ENCODE peak calls at places on chromosomes 12 and 14, in four cellular contexts. One of them, this sample, is unnamed. For H3K36me3, the result is how much of the 10 kb centered on the place peaks cover.

GRCh38 chr12:117587646-117588287 is 226.3 kb upstream of the NOS1 start:
- DNase-seq in transverse colon: peak
- DNase-seq in HepG2: peak
- DNase-seq in ovary: peak
- DNase-seq in this sample: peak

GRCh38 chr12:101424620-101425019 is 17.0 kb upstream of the ARL1 start:
- DNase-seq in ovary: no peak
- DNase-seq in HepG2: no peak
- DNase-seq in transverse colon: no peak
- DNase-seq in this sample: no peak

GRCh38 chr14:99944241-99944651 is 121.0 kb upstream of the EVL start:
- DNase-seq in ovary: no peak
- DNase-seq in transverse colon: peak
- DNase-seq in HepG2: peak
- DNase-seq in this sample: no peak

GRCh38 chr14:91378945-91379932 is 38.4 kb downstream of the CCDC88C start:
- DNase-seq in HepG2: peak
- DNase-seq in transverse colon: peak
- DNase-seq in ovary: no peak
- DNase-seq in this sample: no peak

GRCh38 chr14:60532442-60532841 is 23.5 kb downstream of the SIX6 start:
- DNase-seq in HepG2: no peak
- DNase-seq in ovary: no peak
- DNase-seq in transverse colon: no peak
- DNase-seq in this sample: no peak

GRCh38 chr12:42698213-42698612 is 108.7 kb upstream of the PRICKLE1 start:
- DNase-seq in ovary: no peak
- DNase-seq in HepG2: no peak
- DNase-seq in transverse colon: no peak
- DNase-seq in this sample: no peak

GRCh38 chr14:24184104-24184970 is 4.3 kb downstream of the IPO4 start:
- DNase-seq in transverse colon: no peak
- DNase-seq in HepG2: no peak
- DNase-seq in ovary: no peak
- DNase-seq in this sample: no peak

GRCh38 chr14:61461808-61462275 is 140.5 kb downstream of the PRKCH start:
- DNase-seq in HepG2: peak
- DNase-seq in ovary: no peak
- DNase-seq in transverse colon: no peak
- DNase-seq in this sample: peak

GRCh38 chr12:56722832-56723231 is 2.3 kb downstream of the NACA start:
- DNase-seq in ovary: no peak
- DNase-seq in HepG2: no peak
- DNase-seq in transverse colon: no peak
- DNase-seq in this sample: no peak

GRCh38 chr12:85971800-85972199 is 97.7 kb downstream of the NTS start:
- DNase-seq in ovary: no peak
- DNase-seq in HepG2: no peak
- DNase-seq in transverse colon: no peak
- DNase-seq in this sample: no peak

GRCh38 chr12:76407710-76408109 is 59.5 kb upstream of the BBS10 start:
- DNase-seq in ovary: no peak
- DNase-seq in transverse colon: no peak
- DNase-seq in HepG2: no peak
- DNase-seq in this sample: no peak

GRCh38 chr12:76400136-76400535 is 51.9 kb upstream of the BBS10 start:
- DNase-seq in HepG2: no peak
- DNase-seq in ovary: no peak
- DNase-seq in transverse colon: no peak
- DNase-seq in this sample: no peak

GRCh38 chr12:76399040-76399439 is 50.8 kb upstream of the BBS10 start:
- DNase-seq in HepG2: no peak
- DNase-seq in ovary: no peak
- DNase-seq in transverse colon: no peak
- DNase-seq in this sample: no peak

GRCh38 chr12:76398106-76398505 is 49.9 kb upstream of the BBS10 start:
- DNase-seq in transverse colon: no peak
- DNase-seq in HepG2: no peak
- DNase-seq in ovary: no peak
- DNase-seq in this sample: no peak

GRCh38 chr12:76402259-76402658 is 54.0 kb upstream of the BBS10 start:
- DNase-seq in transverse colon: no peak
- DNase-seq in ovary: no peak
- DNase-seq in HepG2: peak
- DNase-seq in this sample: no peak
- H3K36me3 ChIP-seq in transverse colon: under half
- H3K36me3 ChIP-seq in ovary: under half
- H3K36me3 ChIP-seq in HepG2: under half
- H3K36me3 ChIP-seq in this sample: under half

GRCh38 chr14:57268161-57269067 is at the start of the genes AP5M1 and EXOC5:
- DNase-seq in transverse colon: peak
- DNase-seq in HepG2: peak
- DNase-seq in ovary: peak
- DNase-seq in this sample: peak
- TF ChIP-seq POLR2A in transverse colon: peak
- TF ChIP-seq POLR2A in HepG2: peak
- TF ChIP-seq POLR2A in ovary: peak
- TF ChIP-seq POLR2A in this sample: peak

GRCh38 chr12:108831309-108831991 is 25.9 kb downstream of the SSH1 start:
- DNase-seq in HepG2: no peak
- DNase-seq in ovary: no peak
- DNase-seq in transverse colon: peak
- DNase-seq in this sample: no peak

GRCh38 chr12:108833757-108834472 is 23.5 kb downstream of the SSH1 start:
- DNase-seq in transverse colon: peak
- DNase-seq in HepG2: no peak
- DNase-seq in ovary: no peak
- DNase-seq in this sample: no peak

GRCh38 chr12:108833355-108833733 is 24.0 kb downstream of the SSH1 start:
- DNase-seq in HepG2: no peak
- DNase-seq in ovary: no peak
- DNase-seq in transverse colon: no peak
- DNase-seq in this sample: peak

GRCh38 chr12:108832208-108832607 is 25.2 kb downstream of the SSH1 start:
- DNase-seq in transverse colon: no peak
- DNase-seq in ovary: no peak
- DNase-seq in HepG2: no peak
- DNase-seq in this sample: no peak

DNA sequence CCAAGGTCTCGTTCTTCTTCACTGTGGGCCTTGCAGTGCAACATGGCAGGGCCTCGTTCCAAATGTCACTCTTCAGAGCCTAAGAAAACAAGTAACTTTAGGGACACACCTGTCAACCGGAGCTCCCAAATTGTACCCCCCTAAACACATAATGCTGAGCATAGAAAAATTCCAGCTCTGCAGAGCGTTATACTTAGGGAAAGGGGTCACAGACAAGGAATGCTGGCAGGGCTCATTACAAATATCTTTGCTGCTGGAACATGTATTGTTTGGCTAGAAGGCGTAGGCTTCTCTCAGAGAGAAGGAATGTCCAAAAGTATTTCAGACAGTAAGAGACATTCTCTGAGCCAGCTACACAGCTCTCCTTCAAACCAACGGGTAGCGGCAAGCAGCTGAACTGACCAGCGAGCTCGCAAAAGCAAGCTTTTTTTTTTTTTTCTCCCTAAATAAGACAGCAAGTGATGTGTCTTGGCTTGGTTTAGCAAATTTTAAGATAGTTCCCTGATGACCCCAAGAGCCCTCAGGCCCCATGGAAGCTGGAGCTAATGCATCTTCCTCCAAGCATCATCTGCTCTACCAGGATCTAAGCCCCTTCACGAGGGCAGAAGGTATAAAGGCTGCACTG is 24.5 kb downstream of the SSH1 start:
- DNase-seq in transverse colon: no peak
- DNase-seq in ovary: no peak
- DNase-seq in HepG2: no peak
- DNase-seq in this sample: peak
- TF ChIP-seq CTCF in transverse colon: no peak
- TF ChIP-seq CTCF in ovary: no peak
- TF ChIP-seq CTCF in HepG2: no peak
- TF ChIP-seq CTCF in this sample: no peak

GRCh38 chr12:112236386-112236785 is 111.0 kb downstream of the TRAFD1 start:
- DNase-seq in HepG2: no peak
- DNase-seq in ovary: no peak
- DNase-seq in transverse colon: no peak
- DNase-seq in this sample: no peak

GRCh38 chr12:112241176-112241575 is 115.8 kb downstream of the TRAFD1 start:
- DNase-seq in HepG2: no peak
- DNase-seq in ovary: no peak
- DNase-seq in transverse colon: no peak
- DNase-seq in this sample: no peak

GRCh38 chr12:112239881-112240280 is 114.5 kb downstream of the TRAFD1 start:
- DNase-seq in ovary: no peak
- DNase-seq in HepG2: no peak
- DNase-seq in transverse colon: no peak
- DNase-seq in this sample: no peak

GRCh38 chr12:112236786-112237185 is 111.4 kb downstream of the TRAFD1 start:
- DNase-seq in HepG2: no peak
- DNase-seq in transverse colon: no peak
- DNase-seq in ovary: no peak
- DNase-seq in this sample: no peak

DNA sequence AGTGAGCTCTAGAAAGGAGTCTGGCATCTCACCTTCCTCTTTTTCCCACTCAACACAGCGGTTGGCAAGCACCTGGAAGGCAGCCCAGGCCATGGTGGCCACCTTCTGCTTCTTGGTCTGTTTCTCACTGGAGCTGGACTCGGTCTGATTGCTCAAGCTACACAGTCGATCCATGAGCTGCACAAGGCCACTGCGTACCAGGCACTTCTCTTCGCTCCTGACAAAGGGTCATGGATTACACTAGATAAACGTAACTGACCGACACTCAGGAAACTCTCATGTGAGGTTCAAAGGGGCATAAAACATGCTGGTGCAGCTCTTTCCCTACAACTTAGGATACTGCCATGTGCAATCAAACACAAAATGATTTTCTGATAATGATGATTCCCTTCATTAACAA is 113.7 kb downstream of the TRAFD1 start:
- DNase-seq in transverse colon: no peak
- DNase-seq in HepG2: peak
- DNase-seq in ovary: no peak
- DNase-seq in this sample: no peak
- H3K36me3 ChIP-seq in transverse colon: under half
- H3K36me3 ChIP-seq in HepG2: under half
- H3K36me3 ChIP-seq in ovary: under half
- H3K36me3 ChIP-seq in this sample: under half

DNA sequence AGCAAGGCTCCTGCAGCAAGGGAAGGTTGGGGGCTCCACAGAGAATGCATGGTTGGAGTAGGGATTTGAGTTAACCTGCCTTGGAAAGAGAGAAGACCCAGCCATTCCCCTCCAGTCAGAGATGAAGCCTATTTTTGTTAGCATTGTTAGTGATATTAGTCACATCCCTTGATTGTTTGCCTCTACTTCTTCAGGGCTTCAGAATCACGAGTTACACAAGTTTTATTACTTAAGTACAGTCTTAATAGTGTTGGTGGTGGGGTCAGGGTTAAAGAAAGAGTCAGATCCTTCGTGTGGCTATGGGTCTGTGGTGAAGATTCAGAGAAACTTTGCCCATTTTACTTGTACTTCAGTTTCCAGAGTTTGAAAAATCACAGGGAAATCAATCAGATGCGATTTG is 363.1 kb downstream of the LRIG3 start:
- DNase-seq in transverse colon: no peak
- DNase-seq in ovary: no peak
- DNase-seq in HepG2: no peak
- DNase-seq in this sample: no peak
- TF ChIP-seq POLR2A in transverse colon: no peak
- TF ChIP-seq POLR2A in ovary: no peak
- TF ChIP-seq POLR2A in HepG2: no peak
- TF ChIP-seq POLR2A in this sample: no peak

This sample was measured in prostate gland.